ENCODE peak calls at places on chromosomes 4 and X, in five cellular contexts. S is heart left ventricle, E is HCT116, K is left lung, O is thoracic aorta. Y is an unnamed sample.

GRCh38 chrX:150200361-150200760 is 162.8 kb upstream of the MAMLD1 start:
- DNase-seq in S (no peak), E (no peak), K (no peak), O (no peak), Y (no peak)

GRCh38 chrX:30530591-30530990 is 47.0 kb downstream of the TASL start:
- DNase-seq in S (no peak), E (no peak), K (no peak), O (no peak), Y (peak)

GRCh38 chr4:87044511-87045369 is 109.9 kb downstream of the AFF1 start:
- DNase-seq in S (peak), E (no peak), K (no peak), O (no peak), Y (no peak)

GRCh38 chr4:655735-656151 is 18.3 kb downstream of the ATP5ME start:
- DNase-seq in S (peak), E (no peak), K (no peak), O (no peak), Y (no peak)

GRCh38 chr4:68368566-68369473 is 18.9 kb upstream of the YTHDC1 start:
- DNase-seq in S (no peak), E (no peak), K (no peak), O (no peak), Y (peak)

GRCh38 chrX:109774706-109775105 is 41.6 kb upstream of the ACSL4 start:
- DNase-seq in S (no peak), E (no peak), K (no peak), O (no peak), Y (peak)

GRCh38 chr4:109276482-109277095 is 25.9 kb downstream of the COL25A1 start:
- DNase-seq in S (no peak), E (no peak), K (no peak), O (no peak), Y (no peak)

GRCh38 chr4:21195682-21196081 is 495.4 kb downstream of the PACRGL start:
- DNase-seq in S (no peak), E (no peak), K (no peak), O (no peak), Y (no peak)

DNA sequence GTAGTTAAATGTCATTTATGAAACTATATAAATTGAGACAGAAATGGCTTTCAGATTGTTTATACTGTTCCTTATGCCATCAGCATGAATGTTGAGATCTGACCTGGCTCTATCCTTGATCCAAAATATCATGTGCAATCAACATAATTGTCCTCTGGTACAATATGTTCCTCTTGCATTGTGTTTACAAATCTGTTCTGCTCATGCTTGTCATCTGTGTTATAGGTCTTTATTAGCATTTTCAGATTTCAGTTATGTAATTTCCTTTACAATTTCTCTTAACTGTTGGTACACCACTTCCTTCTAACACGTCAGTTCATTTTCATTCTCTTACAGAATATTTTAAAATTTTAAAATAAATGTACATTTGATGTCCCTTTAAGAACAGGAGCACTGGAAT is 1.6 kb downstream of the HPGD start:
- DNase-seq in S (no peak), E (no peak), K (no peak), O (no peak), Y (no peak)
- H3K4me3 ChIP-seq in S (no peak), E (no peak), K (peak), O (no peak), Y (no peak)

DNA sequence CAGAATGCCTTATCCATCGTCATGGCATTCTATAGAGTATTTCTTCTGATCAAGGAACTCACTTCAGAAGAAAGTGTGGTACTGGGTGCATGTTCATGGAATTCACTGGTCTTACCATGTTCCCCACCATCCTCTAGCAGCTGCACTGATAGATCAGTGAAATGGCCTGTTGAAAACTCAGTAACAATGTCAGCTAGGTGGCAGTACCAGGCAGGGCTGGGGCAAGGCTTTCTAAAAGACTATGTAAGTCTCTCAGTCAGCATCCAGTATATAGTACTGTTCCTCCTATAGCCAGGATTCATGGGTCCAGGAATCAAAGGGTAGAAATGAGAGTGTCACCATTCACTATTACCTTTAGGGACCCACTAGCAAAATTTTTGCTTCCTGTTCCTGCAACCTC is 15.8 kb upstream of the LDB2 start:
- DNase-seq in S (no peak), E (no peak), K (no peak), O (no peak), Y (peak)
- TF ChIP-seq CTCF in S (peak), E (peak), K (no peak), O (peak), Y (peak)

GRCh38 chr4:79623125-79623905 is 215.3 kb upstream of the GK2 start:
- DNase-seq in S (no peak), E (no peak), K (no peak), O (no peak), Y (peak)

GRCh38 chr4:79621061-79621460 is 213.0 kb upstream of the GK2 start:
- DNase-seq in S (no peak), E (no peak), K (no peak), O (no peak), Y (no peak)

GRCh38 chr4:79620627-79621026 is 212.6 kb upstream of the GK2 start:
- DNase-seq in S (no peak), E (no peak), K (no peak), O (no peak), Y (no peak)

DNA sequence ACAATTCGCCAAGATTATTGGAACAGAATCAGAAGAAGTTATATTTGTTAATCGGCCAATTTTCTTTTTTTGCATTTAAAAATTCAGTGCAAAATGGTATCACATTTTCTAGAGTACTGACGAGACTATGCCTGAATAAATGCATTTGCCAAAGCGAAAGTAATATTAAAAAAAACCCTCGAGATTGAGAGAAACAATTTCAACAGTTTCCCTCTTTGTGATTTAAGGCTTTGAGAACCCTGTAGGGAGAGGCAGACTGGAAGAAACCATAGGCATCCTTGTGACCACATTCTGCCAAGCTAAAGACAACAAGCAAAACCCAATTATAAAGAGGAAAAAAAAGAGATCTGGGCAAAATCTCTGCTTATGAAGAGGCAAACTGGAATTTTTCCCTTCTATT is 218.1 kb upstream of the GK2 start:
- DNase-seq in S (no peak), E (no peak), K (no peak), O (no peak), Y (no peak)
- H3K4me3 ChIP-seq in S (peak), E (no peak), K (no peak), O (peak), Y (no peak)

DNA sequence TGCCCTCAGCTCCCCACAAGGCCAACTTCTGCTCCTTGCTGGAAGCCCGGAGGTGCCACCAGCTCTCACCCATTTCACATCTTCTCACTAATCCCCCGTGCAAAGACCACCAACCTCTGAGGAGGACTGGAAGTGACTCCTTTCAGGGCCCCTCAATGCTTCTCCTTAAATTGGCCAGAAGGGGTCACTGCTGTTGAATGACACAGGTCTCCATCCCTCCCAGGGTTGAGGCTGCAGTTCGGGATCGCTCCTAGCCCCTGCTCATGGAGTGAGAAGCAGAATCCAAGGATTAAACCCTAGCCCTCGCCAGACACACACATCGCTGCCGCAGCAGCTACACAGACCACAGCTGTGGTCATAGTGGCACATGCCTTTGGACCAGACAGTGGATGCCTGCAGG is 279.5 kb upstream of the TAPT1 start:
- DNase-seq in S (peak), E (no peak), K (no peak), O (no peak), Y (peak)
- TF ChIP-seq CTCF in S (peak), E (peak), K (no peak), O (peak), Y (peak)

DNA sequence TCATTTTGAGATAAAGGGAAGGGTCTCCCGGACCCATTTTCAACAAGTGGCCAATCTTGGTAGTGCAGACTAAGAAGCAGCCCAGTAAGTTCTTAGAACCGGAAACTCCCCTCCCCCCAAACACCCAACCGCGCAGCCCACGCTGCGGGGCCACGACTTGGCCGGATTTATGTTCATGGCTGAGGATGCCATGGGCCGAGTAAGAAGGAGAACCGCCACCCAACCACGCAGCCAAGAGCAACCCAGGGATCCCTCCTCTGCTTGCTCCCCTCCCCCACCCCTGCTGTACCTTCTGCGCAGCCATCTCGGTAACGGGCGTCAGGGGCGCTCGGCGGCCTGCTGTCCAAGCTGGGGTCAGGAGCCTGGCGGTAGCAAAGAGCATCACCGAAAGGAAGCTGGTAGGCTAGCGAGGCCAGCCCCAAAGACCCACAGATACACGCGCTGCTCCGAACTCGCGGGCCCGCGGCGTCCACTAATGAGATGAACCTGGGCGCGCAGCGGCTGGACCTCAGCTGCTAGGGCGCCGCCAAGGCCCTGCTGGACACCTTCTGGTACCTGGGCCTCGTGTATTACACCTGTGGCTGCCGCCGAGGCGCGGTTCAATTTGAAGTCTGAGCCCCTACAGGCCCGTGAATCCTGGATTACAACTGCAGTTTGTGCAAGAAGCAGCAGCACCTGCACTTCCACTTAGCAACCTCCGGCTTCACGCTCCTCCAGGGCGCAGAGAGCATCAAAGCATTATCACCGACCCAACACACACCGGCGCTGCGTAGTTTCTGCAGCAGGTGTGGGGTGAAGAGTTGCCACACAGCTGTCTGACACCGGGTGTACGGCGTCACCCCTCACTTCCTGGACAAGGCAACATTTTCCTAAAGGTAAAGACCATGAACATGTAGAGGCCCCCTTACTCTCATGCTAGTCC is 63.4 kb downstream of the NUDT10 start:
- DNase-seq in S (peak), E (no peak), K (peak), O (no peak), Y (peak)
- H3K4me3 ChIP-seq in S (peak), E (no peak), K (peak), O (peak), Y (peak)

Y was measured in choroid plexus epithelial cell.